ENCODE peak calls at places on chromosomes 6 and 20, in four cellular contexts. One of them, this sample, is unnamed.
A peak's percentile ranks its signal among the peaks of the same experiment; 100 is the strongest.

GRCh38 chr20:3135507-3136070 is 24.1 kb downstream of the FASTKD5 start:
- DNase-seq in MM.1S: no peak
- DNase-seq in SK-N-SH: no peak
- DNase-seq in PC-3: peak; percentile 35
- DNase-seq in this sample: no peak

GRCh38 chr6:52590634-52590985 is 13.8 kb upstream of the TRAM2 start:
- DNase-seq in MM.1S: no peak
- DNase-seq in SK-N-SH: no peak
- DNase-seq in PC-3: no peak
- DNase-seq in this sample: no peak

GRCh38 chr20:10475225-10475624 is 40.1 kb downstream of the SLX4IP start:
- DNase-seq in PC-3: no peak
- DNase-seq in SK-N-SH: no peak
- DNase-seq in MM.1S: no peak
- DNase-seq in this sample: no peak

GRCh38 chr20:17505664-17506517 is 25.3 kb downstream of the BFSP1 start:
- DNase-seq in SK-N-SH: no peak
- DNase-seq in PC-3: peak; percentile 30
- DNase-seq in MM.1S: no peak
- DNase-seq in this sample: no peak

GRCh38 chr20:20668639-20669038 is 43.8 kb downstream of the RALGAPA2 start:
- DNase-seq in MM.1S: peak; percentile 65
- DNase-seq in SK-N-SH: no peak
- DNase-seq in PC-3: no peak
- DNase-seq in this sample: no peak

GRCh38 chr6:108363756-108364356 is 69.0 kb downstream of the AFG1L start:
- DNase-seq in MM.1S: no peak
- DNase-seq in SK-N-SH: no peak
- DNase-seq in PC-3: no peak
- DNase-seq in this sample: peak; percentile 40

GRCh38 chr6:1746919-1747460 is 137.3 kb downstream of the FOXC1 start:
- DNase-seq in PC-3: no peak
- DNase-seq in SK-N-SH: no peak
- DNase-seq in MM.1S: no peak
- DNase-seq in this sample: no peak

GRCh38 chr20:64254156-64254555 is 1.4 kb upstream of the PCMTD2 start:
- DNase-seq in SK-N-SH: no peak
- DNase-seq in PC-3: no peak
- DNase-seq in MM.1S: no peak
- DNase-seq in this sample: no peak

GRCh38 chr6:157405986-157406385 is 25.0 kb downstream of the ZDHHC14 start:
- DNase-seq in PC-3: peak; percentile 42
- DNase-seq in SK-N-SH: no peak
- DNase-seq in MM.1S: no peak
- DNase-seq in this sample: no peak

GRCh38 chr20:62876441-62876825 is 14.8 kb upstream of the TCFL5 start:
- DNase-seq in PC-3: no peak
- DNase-seq in SK-N-SH: peak; percentile 31
- DNase-seq in MM.1S: no peak
- DNase-seq in this sample: no peak

GRCh38 chr6:160137989-160138835 is 16.6 kb downstream of the SLC22A1 start:
- DNase-seq in SK-N-SH: peak; percentile 54
- DNase-seq in MM.1S: peak; percentile 43
- DNase-seq in PC-3: peak; percentile 74
- DNase-seq in this sample: peak; percentile 59

GRCh38 chr6:15953152-15953880 is 175.6 kb upstream of the MYLIP start:
- DNase-seq in PC-3: no peak
- DNase-seq in SK-N-SH: no peak
- DNase-seq in MM.1S: peak; percentile 64
- DNase-seq in this sample: no peak

GRCh38 chr6:32214126-32214525 is 9.7 kb downstream of the NOTCH4 start:
- DNase-seq in PC-3: no peak
- DNase-seq in SK-N-SH: no peak
- DNase-seq in MM.1S: no peak
- DNase-seq in this sample: no peak

GRCh38 chr6:24667378-24667803 is 514 bp downstream of the ACOT13 start:
- DNase-seq in PC-3: no peak
- DNase-seq in SK-N-SH: peak; percentile 11
- DNase-seq in MM.1S: no peak
- DNase-seq in this sample: no peak

GRCh38 chr6:109513571-109514071 is 30.6 kb upstream of the ZBTB24 start:
- DNase-seq in MM.1S: no peak
- DNase-seq in PC-3: peak; percentile 43
- DNase-seq in SK-N-SH: no peak
- DNase-seq in this sample: peak; percentile 43

GRCh38 chr20:45311589-45312211 is 3.6 kb upstream of the MATN4 start:
- DNase-seq in PC-3: peak; percentile 81
- DNase-seq in SK-N-SH: peak; percentile 75
- DNase-seq in MM.1S: peak; percentile 61
- DNase-seq in this sample: peak; percentile 85

GRCh38 chr6:15770347-15771143 is 107.7 kb upstream of the DTNBP1 start:
- DNase-seq in PC-3: peak; percentile 37
- DNase-seq in MM.1S: no peak
- DNase-seq in SK-N-SH: no peak
- DNase-seq in this sample: no peak

GRCh38 chr20:22339946-22340345 is 244.4 kb downstream of the FOXA2 start:
- DNase-seq in MM.1S: no peak
- DNase-seq in SK-N-SH: no peak
- DNase-seq in PC-3: peak; percentile 52
- DNase-seq in this sample: no peak

GRCh38 chr6:150987855-150988484 is 122.5 kb downstream of the MTHFD1L start:
- DNase-seq in PC-3: no peak
- DNase-seq in MM.1S: no peak
- DNase-seq in SK-N-SH: no peak
- DNase-seq in this sample: no peak

GRCh38 chr6:26207248-26207801 is 120.1 kb downstream of the HFE start:
- DNase-seq in MM.1S: no peak
- DNase-seq in SK-N-SH: peak; percentile 30
- DNase-seq in PC-3: no peak
- DNase-seq in this sample: no peak
- H3F3A ChIP-seq in MM.1S: peaks cover 26% of the 10 kb centered on the region
- H3F3A ChIP-seq in SK-N-SH: peaks cover 28% of the 10 kb centered on the region
- H3F3A ChIP-seq in PC-3: peaks cover 6% of the 10 kb centered on the region
- H3F3A ChIP-seq in this sample: peaks cover 51% of the 10 kb centered on the region

GRCh38 chr6:167700199-167700598 is 126.5 kb upstream of the AFDN start:
- DNase-seq in SK-N-SH: no peak
- DNase-seq in MM.1S: no peak
- DNase-seq in PC-3: no peak
- DNase-seq in this sample: no peak
- H3K9ac ChIP-seq in SK-N-SH: no peak overlapping the region
- H3K9ac ChIP-seq in MM.1S: no peak overlapping the region
- H3K9ac ChIP-seq in PC-3: peak overlapping the region; percentile 58
- H3K9ac ChIP-seq in this sample: no peak overlapping the region

GRCh38 chr6:110898111-110898510 is 23.5 kb downstream of the AMD1 start:
- DNase-seq in MM.1S: no peak
- DNase-seq in PC-3: no peak
- DNase-seq in SK-N-SH: no peak
- DNase-seq in this sample: no peak
- H3K36me3 ChIP-seq in MM.1S: peaks cover 25% of the 10 kb centered on the region
- H3K36me3 ChIP-seq in PC-3: peaks cover 44% of the 10 kb centered on the region
- H3K36me3 ChIP-seq in SK-N-SH: peaks cover 34% of the 10 kb centered on the region
- H3K36me3 ChIP-seq in this sample: peaks cover 25% of the 10 kb centered on the region

GRCh38 chr6:42101186-42101657 is 41.2 kb downstream of the C6orf132 start:
- DNase-seq in MM.1S: no peak
- DNase-seq in PC-3: no peak
- DNase-seq in SK-N-SH: no peak
- DNase-seq in this sample: no peak
- H3F3A ChIP-seq in MM.1S: no peaks in the 10 kb centered on the region
- H3F3A ChIP-seq in PC-3: peaks cover 9% of the 10 kb centered on the region
- H3F3A ChIP-seq in SK-N-SH: no peaks in the 10 kb centered on the region
- H3F3A ChIP-seq in this sample: peaks cover 9% of the 10 kb centered on the region

This sample was measured in neural progenitor cell.